ENCODE peak calls at places on chromosome 18, in seven cellular contexts. W is tibial nerve, P is thoracic aorta, N is endothelial cell of umbilical vein, H is GM12865, U is HL-60, K is GM13977. I is an unnamed sample.

GRCh38 chr18:10133516-10133915 is 219.7 kb downstream of the VAPA start:
- DNase-seq in H (no peak), N (no peak), W (no peak), P (no peak), K (no peak), U (no peak), I (no peak)

GRCh38 chr18:61876899-61877298 is 15.9 kb downstream of the RNF152 start:
- DNase-seq in N (no peak), U (no peak), W (no peak), P (no peak), K (no peak), H (no peak), I (no peak)

GRCh38 chr18:34704823-34705222 is 5.3 kb upstream of the DTNA start:
- DNase-seq in K (no peak), U (no peak), N (no peak), P (no peak), H (no peak), W (no peak), I (no peak)

GRCh38 chr18:54766631-54767030 is 61.6 kb upstream of the RAB27B start:
- DNase-seq in H (no peak), P (no peak), K (no peak), U (no peak), N (no peak), W (no peak), I (no peak)

GRCh38 chr18:74564012-74564411 is 29.7 kb downstream of the CNDP1 start:
- DNase-seq in K (no peak), U (no peak), N (no peak), P (no peak), H (no peak), W (no peak), I (no peak)

GRCh38 chr18:28177828-28178635 is 1.1 kb upstream of the CDH2 start:
- DNase-seq in U (no peak), P (no peak), W (no peak), K (peak; percentile 48), H (no peak), N (peak; percentile 46), I (peak; percentile 76)

GRCh38 chr18:8450013-8450412 is 159.2 kb upstream of the RAB12 start:
- DNase-seq in U (no peak), N (no peak), W (no peak), K (no peak), P (no peak), H (no peak), I (no peak)

GRCh38 chr18:36516726-36517125 is 219.2 kb downstream of the FHOD3 start:
- DNase-seq in H (no peak), W (no peak), P (no peak), K (no peak), U (no peak), N (no peak), I (no peak)

GRCh38 chr18:44715245-44715644 is 34.6 kb downstream of the SETBP1 start:
- DNase-seq in U (no peak), P (no peak), W (no peak), H (no peak), N (no peak), K (no peak), I (no peak)

GRCh38 chr18:8389391-8390340 is 219.6 kb upstream of the RAB12 start:
- DNase-seq in N (peak; percentile 78), P (no peak), H (peak; percentile 56), U (peak; percentile 54), K (peak; percentile 45), W (peak; percentile 60), I (peak; percentile 78)

GRCh38 chr18:74281011-74281638 is 10.6 kb downstream of the CYB5A start:
- DNase-seq in U (no peak), N (no peak), W (no peak), H (no peak), P (no peak), K (no peak), I (no peak)

GRCh38 chr18:29251681-29252080 is 1074.8 kb upstream of the CDH2 start:
- DNase-seq in H (no peak), P (no peak), U (no peak), K (no peak), N (no peak), W (no peak), I (no peak)

GRCh38 chr18:48736316-48736715 is 197.5 kb downstream of the CTIF start:
- DNase-seq in H (no peak), N (no peak), P (no peak), U (no peak), K (no peak), W (no peak), I (no peak)

GRCh38 chr18:23235336-23235735 is 100.1 kb downstream of the CABLES1 start:
- DNase-seq in P (no peak), U (no peak), N (no peak), H (no peak), W (no peak), K (no peak), I (no peak)

GRCh38 chr18:48974304-48975220 is 23.8 kb upstream of the SMAD7 start:
- DNase-seq in N (no peak), P (no peak), U (no peak), K (no peak), H (no peak), W (no peak), I (no peak)

GRCh38 chr18:9403795-9404564 is 69.4 kb downstream of the TWSG1 start:
- DNase-seq in U (no peak), P (no peak), H (peak; percentile 23), W (no peak), K (no peak), N (no peak), I (no peak)

GRCh38 chr18:50560681-50561629 is 1.1 kb downstream of the MAPK4 start:
- DNase-seq in N (no peak), H (no peak), U (no peak), K (peak; percentile 24), P (no peak), W (no peak), I (peak; percentile 50)

GRCh38 chr18:58806826-58807714 is 57.6 kb upstream of the ZNF532 start:
- DNase-seq in P (no peak), U (no peak), H (peak; percentile 71), K (peak; percentile 82), W (no peak), N (no peak), I (no peak)

GRCh38 chr18:59549797-59550516 is 147.3 kb downstream of the CCBE1 start:
- DNase-seq in N (no peak), H (no peak), W (no peak), K (no peak), P (no peak), U (no peak), I (no peak)

GRCh38 chr18:21179590-21180220 is 62.3 kb upstream of the GREB1L start:
- DNase-seq in N (peak; percentile 50), K (peak; percentile 63), H (peak; percentile 79), P (no peak), W (no peak), U (peak; percentile 81), I (peak; percentile 44)

GRCh38 chr18:41745166-41746049 is 209.6 kb upstream of the PIK3C3 start:
- DNase-seq in N (peak; percentile 71), U (peak; percentile 64), P (no peak), K (peak; percentile 28), W (no peak), H (peak; percentile 31), I (peak; percentile 71)

GRCh38 chr18:78771496-78772368 is 207.9 kb upstream of the SALL3 start:
- DNase-seq in W (no peak), N (no peak), P (no peak), U (no peak), H (no peak), K (no peak), I (no peak)

GRCh38 chr18:31321719-31322118 is 3.8 kb downstream of the DSG1 start:
- DNase-seq in N (no peak), P (no peak), H (no peak), W (no peak), U (no peak), K (no peak), I (no peak)

GRCh38 chr18:21602302-21602592 is 1.7 kb upstream of the ESCO1 start:
- DNase-seq in W (no peak), N (no peak), K (peak; percentile 32), P (no peak), U (peak; percentile 90), H (peak; percentile 36), I (no peak)

GRCh38 chr18:44731866-44732555 is 51.3 kb downstream of the SETBP1 start:
- DNase-seq in H (peak; percentile 49), N (no peak), U (no peak), P (no peak), K (no peak), W (no peak), I (no peak)

GRCh38 chr18:75160315-75160714 is 48.6 kb downstream of the PTGR3 start:
- DNase-seq in U (no peak), N (no peak), H (no peak), W (no peak), K (no peak), P (no peak), I (no peak)

GRCh38 chr18:79962835-79963657 is 1.4 kb upstream of the HSBP1L1 start:
- DNase-seq in U (no peak), N (no peak), W (no peak), K (peak; percentile 84), P (no peak), H (peak; percentile 88), I (no peak)
- TF ChIP-seq CTCF in U (no peak), N (no peak), W (no peak), K (peak; percentile 76), P (no peak), H (peak; percentile 56), I (no peak)

GRCh38 chr18:76640438-76640837 is 145.4 kb upstream of the ZNF516 start:
- DNase-seq in P (no peak), W (no peak), U (no peak), H (no peak), N (no peak), K (no peak), I (no peak)
- TF ChIP-seq CTCF in P (no peak), W (no peak), U (no peak), H (no peak), N (no peak), K (no peak), I (no peak)

DNA sequence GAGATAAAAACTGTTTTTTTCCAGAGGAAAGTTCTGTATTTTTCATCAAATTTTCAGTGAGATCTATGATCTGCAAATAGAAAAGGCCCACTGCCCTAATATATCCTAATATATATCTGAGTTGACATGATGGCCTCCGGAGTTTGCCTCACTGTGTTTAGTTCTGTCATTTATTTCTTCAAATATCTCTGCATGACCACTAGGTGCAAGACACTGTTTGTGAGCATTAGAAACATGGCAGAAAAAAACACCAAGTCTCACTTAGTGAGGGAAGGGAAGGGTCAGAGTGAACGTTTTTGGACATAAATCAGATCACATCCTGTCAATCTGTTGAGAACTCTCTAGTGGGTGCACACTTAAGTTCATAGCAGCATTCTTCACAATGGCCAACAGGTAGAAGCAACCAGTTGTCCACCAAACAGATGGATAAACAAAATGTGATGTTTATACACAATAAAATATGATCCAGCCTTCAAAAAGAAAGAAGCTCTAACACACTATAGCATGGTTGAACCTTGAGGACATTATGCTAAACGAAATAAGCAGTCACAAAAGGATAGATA is 53.4 kb downstream of the SPIRE1 start:
- DNase-seq in P (no peak), W (no peak), H (no peak), U (no peak), K (no peak), N (no peak), I (no peak)
- TF ChIP-seq CTCF in P (no peak), W (no peak), H (peak; percentile 5), U (no peak), K (no peak), N (no peak), I (peak; percentile 31)

GRCh38 chr18:24514439-24514838 is 54.0 kb downstream of the HRH4 start:
- DNase-seq in P (no peak), N (peak; percentile 31), W (no peak), K (peak; percentile 59), H (peak; percentile 61), U (peak; percentile 19), I (no peak)
- TF ChIP-seq CTCF in P (peak; percentile 23), N (peak; percentile 49), W (peak; percentile 35), K (peak; percentile 49), H (peak; percentile 68), U (peak; percentile 71), I (peak; percentile 87)

GRCh38 chr18:26655614-26656400 is 107.5 kb upstream of the KCTD1 start:
- DNase-seq in K (no peak), N (peak; percentile 20), W (no peak), U (peak; percentile 21), P (no peak), H (no peak), I (peak; percentile 25)
- TF ChIP-seq CTCF in K (no peak), N (no peak), W (no peak), U (no peak), P (peak; percentile 27), H (no peak), I (no peak)